ENCODE peak calls at places on chromosomes 6 and 20, in five cellular contexts. I, T, K, L and Z are unnamed samples.

GRCh38 chr6:46170357-46171289 is at the start of gene ENPP5:
- DNase-seq in I (peak; percentile 85), T (peak; percentile 39), K (peak; percentile 12), L (peak; percentile 82), Z (peak; percentile 38)

GRCh38 chr6:15152720-15153119 is 93.1 kb upstream of the JARID2 start:
- DNase-seq in I (no peak), T (no peak), K (no peak), L (no peak), Z (no peak)

GRCh38 chr6:42339991-42340401 is 111.7 kb downstream of the TRERF1 start:
- DNase-seq in I (no peak), T (no peak), K (peak; percentile 57), L (no peak), Z (no peak)

GRCh38 chr6:124679392-124679791 is 282.8 kb upstream of the RNF217 start:
- DNase-seq in I (no peak), T (no peak), K (no peak), L (no peak), Z (no peak)

GRCh38 chr6:114282268-114282667 is 60.6 kb downstream of the HS3ST5 start:
- DNase-seq in I (no peak), T (no peak), K (no peak), L (no peak), Z (no peak)

GRCh38 chr6:42100029-42100901 is 42.2 kb downstream of the C6orf132 start:
- DNase-seq in I (no peak), T (no peak), K (no peak), L (no peak), Z (no peak)

GRCh38 chr6:169075211-169075621 is 178.4 kb downstream of the THBS2 start:
- DNase-seq in I (no peak), T (no peak), K (no peak), L (peak; percentile 72), Z (no peak)

GRCh38 chr20:45523833-45524232 is 8.4 kb upstream of the SPINT3 start:
- DNase-seq in I (no peak), T (no peak), K (no peak), L (no peak), Z (no peak)

GRCh38 chr20:46200582-46201570 is 82.8 kb downstream of the CD40 start:
- DNase-seq in I (no peak), T (no peak), K (no peak), L (no peak), Z (no peak)

GRCh38 chr6:149913085-149913484 is 9.8 kb downstream of the RAET1G start:
- DNase-seq in I (no peak), T (no peak), K (no peak), L (no peak), Z (no peak)

GRCh38 chr6:52392944-52393343 is 27.2 kb upstream of the EFHC1 start:
- DNase-seq in I (no peak), T (no peak), K (no peak), L (no peak), Z (no peak)

GRCh38 chr6:52876056-52876787 is 33.3 kb downstream of the GSTA3 start:
- DNase-seq in I (no peak), T (no peak), K (no peak), L (no peak), Z (no peak)

GRCh38 chr6:164130151-164130550 is 715.6 kb downstream of the QKI start:
- DNase-seq in I (no peak), T (no peak), K (no peak), L (peak; percentile 70), Z (no peak)

GRCh38 chr6:154690857-154691256 is 42.4 kb upstream of the SCAF8 start:
- DNase-seq in I (no peak), T (no peak), K (no peak), L (no peak), Z (no peak)

GRCh38 chr20:24376523-24377085 is 92.8 kb upstream of the SYNDIG1 start:
- DNase-seq in I (no peak), T (no peak), K (no peak), L (no peak), Z (no peak)

GRCh38 chr6:43886067-43886461 is 116.1 kb downstream of the VEGFA start:
- DNase-seq in I (no peak), T (no peak), K (no peak), L (no peak), Z (no peak)

GRCh38 chr6:7106752-7107577 is 796 bp upstream of the RREB1 start:
- DNase-seq in I (no peak), T (peak; percentile 39), K (no peak), L (peak; percentile 56), Z (no peak)

GRCh38 chr6:45677381-45677992 is 299.8 kb upstream of the SUPT3H start:
- DNase-seq in I (no peak), T (peak; percentile 26), K (peak; percentile 30), L (peak; percentile 50), Z (no peak)

GRCh38 chr20:61639200-61639599 is 387.1 kb downstream of the CDH4 start:
- DNase-seq in I (no peak), T (no peak), K (no peak), L (no peak), Z (no peak)

GRCh38 chr20:62985089-62985778 is 21.5 kb downstream of the BHLHE23 start:
- DNase-seq in I (no peak), T (no peak), K (no peak), L (peak; percentile 55), Z (no peak)

GRCh38 chr6:140623498-140623897 is 1249.0 kb upstream of the CITED2 start:
- DNase-seq in I (no peak), T (no peak), K (no peak), L (no peak), Z (no peak)

GRCh38 chr6:9878535-9878934 is 536.3 kb downstream of the TFAP2A start:
- DNase-seq in I (no peak), T (no peak), K (no peak), L (no peak), Z (no peak)

GRCh38 chr20:35410613-35411012 is 1.2 kb downstream of the UQCC1 start:
- DNase-seq in I (no peak), T (no peak), K (no peak), L (no peak), Z (no peak)

GRCh38 chr20:57397004-57397692 is 6.0 kb downstream of the RBM38 start:
- DNase-seq in I (no peak), T (no peak), K (no peak), L (peak; percentile 22), Z (no peak)

GRCh38 chr20:24370249-24370648 is 99.2 kb upstream of the SYNDIG1 start:
- DNase-seq in I (no peak), T (no peak), K (no peak), L (no peak), Z (no peak)

GRCh38 chr6:71457883-71458282 is 169.3 kb downstream of the OGFRL1 start:
- DNase-seq in I (no peak), T (no peak), K (no peak), L (no peak), Z (no peak)

GRCh38 chr6:160881409-160881808 is 110.2 kb upstream of the MAP3K4 start:
- DNase-seq in I (no peak), T (no peak), K (no peak), L (no peak), Z (no peak)

GRCh38 chr20:3784226-3784853 is 2.2 kb downstream of the CENPB start:
- DNase-seq in I (no peak), T (no peak), K (no peak), L (no peak), Z (no peak)

GRCh38 chr20:50111829-50112495 is 988 bp downstream of the UBE2V1 start:
- DNase-seq in I (no peak), T (no peak), K (no peak), L (no peak), Z (no peak)

GRCh38 chr20:50110141-50111047 is 2.6 kb downstream of the UBE2V1 start:
- DNase-seq in I (no peak), T (no peak), K (peak; percentile 52), L (no peak), Z (no peak)

GRCh38 chr20:50113420-50114224 is 672 bp upstream of the UBE2V1 start:
- DNase-seq in I (no peak), T (no peak), K (no peak), L (no peak), Z (no peak)

GRCh38 chr20:50112512-50113419 is at the start of gene UBE2V1:
- DNase-seq in I (peak; percentile 88), T (peak; percentile 75), K (peak; percentile 53), L (peak; percentile 96), Z (peak; percentile 51)

DNA sequence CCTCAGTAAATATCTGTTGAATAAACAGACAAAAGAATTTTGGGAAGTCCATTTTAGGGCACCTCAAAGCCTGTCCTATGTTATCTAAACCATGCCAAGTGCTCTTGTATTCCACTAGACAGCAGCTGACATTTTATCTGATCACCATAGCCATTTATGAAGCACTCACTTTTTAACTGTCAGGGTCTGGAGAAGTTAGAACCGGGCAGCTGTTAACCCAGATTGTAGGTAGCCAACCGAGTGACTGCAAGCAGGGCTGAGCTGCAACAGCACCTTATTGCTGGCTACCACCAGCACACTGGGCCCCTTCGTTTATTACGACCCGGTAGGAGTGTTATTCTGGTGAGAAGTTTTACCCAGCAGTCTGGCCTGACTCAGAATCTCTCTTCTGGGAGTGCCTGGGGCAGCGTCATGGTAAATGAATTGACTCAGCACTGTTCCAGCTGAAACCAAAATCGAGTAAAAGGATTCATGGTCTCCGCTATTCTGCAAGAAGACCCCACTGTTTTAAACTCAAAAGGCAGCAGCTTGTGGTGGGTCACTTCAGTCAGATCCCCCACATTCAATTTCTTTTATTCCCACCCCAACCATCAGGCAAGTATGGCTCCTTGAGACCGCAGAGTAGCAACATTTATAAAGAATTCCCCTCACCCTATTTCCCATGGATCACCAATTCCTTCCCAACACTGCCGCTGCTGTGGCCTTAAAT is 1.7 kb downstream of the UBE2V1 start:
- DNase-seq in I (no peak), T (no peak), K (no peak), L (no peak), Z (no peak)
- H3K4me3 ChIP-seq in I (peak overlapping the region; percentile 99), T (peak overlapping the region; percentile 69), K (peak overlapping the region; percentile 93), L (peak overlapping the region; percentile 94), Z (peak overlapping the region; percentile 99)

GRCh38 chr6:36131517-36132220 is 1.4 kb downstream of the MAPK13 start:
- DNase-seq in I (no peak), T (no peak), K (peak; percentile 92), L (no peak), Z (no peak)
- H3K4me1 ChIP-seq in I (peaks cover 3% of the 10 kb centered on the region), T (peaks cover 48% of the 10 kb centered on the region), K (peaks cover 30% of the 10 kb centered on the region), L (peaks cover 10% of the 10 kb centered on the region), Z (peaks cover 18% of the 10 kb centered on the region)

DNA sequence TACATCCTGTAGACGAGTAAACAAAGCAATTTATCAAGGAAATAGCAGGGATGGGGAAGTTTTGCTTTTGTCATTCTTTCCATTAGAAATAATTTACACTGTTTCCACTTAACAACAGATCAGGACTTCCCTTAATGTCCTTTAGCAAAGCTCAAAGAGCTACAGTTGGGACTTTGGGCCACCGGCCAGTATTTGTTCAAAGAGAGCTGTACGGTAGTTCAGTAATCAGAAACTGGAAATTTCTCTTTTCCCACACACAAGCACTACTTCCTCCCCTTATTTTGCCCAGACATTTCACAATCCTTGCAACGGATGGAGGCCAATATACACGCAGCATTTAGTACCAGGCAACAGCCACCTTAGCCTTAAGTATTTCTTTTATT is 12.1 kb upstream of the HINT3 start:
- DNase-seq in I (no peak), T (no peak), K (no peak), L (peak; percentile 77), Z (no peak)
- H3K27ac ChIP-seq in I (peak overlapping the region; percentile 76), T (no peak overlapping the region), K (no peak overlapping the region), L (no peak overlapping the region), Z (peak overlapping the region; percentile 66)

GRCh38 chr20:2749951-2750342 is 50.5 kb downstream of the CPXM1 start:
- DNase-seq in I (no peak), T (no peak), K (no peak), L (no peak), Z (no peak)
- H3K4me3 ChIP-seq in I (no peak overlapping the region), T (no peak overlapping the region), K (no peak overlapping the region), L (no peak overlapping the region), Z (no peak overlapping the region)